ENCODE peak calls at places on chromosomes 1 and 21, in six cellular contexts. Y is heart left ventricle; A is activated gamma-delta T cell treated with anti-CD3 and anti-CD28 coated beads, Interleukin-2, amount 50 U/mL, for 16 hours; N is NAMALWA; Z is smooth muscle cell of the brain vasculature; H is Peyer's patch. I is an unnamed sample.

GRCh38 chr1:110076789-110077500 is 6.5 kb upstream of the ALX3 start:
- DNase-seq in Z (no peak), H (no peak), A (no peak), N (no peak), Y (no peak), I (no peak)

GRCh38 chr1:19336543-19336942 is 24.4 kb downstream of the SLC66A1 start:
- DNase-seq in N (no peak), Y (no peak), H (no peak), A (peak; percentile 17), Z (no peak), I (peak; percentile 35)

GRCh38 chr1:100799548-100799947 is 80.0 kb downstream of the VCAM1 start:
- DNase-seq in Z (no peak), H (no peak), A (no peak), N (no peak), Y (no peak), I (peak; percentile 10)

GRCh38 chr1:7541629-7542028 is 229.5 kb upstream of the VAMP3 start:
- DNase-seq in Z (no peak), A (no peak), Y (no peak), H (no peak), N (no peak), I (no peak)

GRCh38 chr1:65119951-65120350 is 28.1 kb upstream of the AK4 start:
- DNase-seq in N (no peak), A (no peak), Y (no peak), H (no peak), Z (no peak), I (no peak)

GRCh38 chr1:16026723-16027484 is 5.1 kb downstream of the CLCNKA start:
- DNase-seq in Y (no peak), N (peak; percentile 83), H (no peak), A (no peak), Z (no peak), I (no peak)

GRCh38 chr1:85137660-85138059 is 63.2 kb downstream of the SYDE2 start:
- DNase-seq in Y (peak; percentile 52), N (no peak), A (no peak), Z (no peak), H (peak; percentile 84), I (no peak)

GRCh38 chr1:230243583-230244377 is 176.7 kb downstream of the GALNT2 start:
- DNase-seq in N (no peak), Y (no peak), H (no peak), Z (no peak), A (no peak), I (no peak)

GRCh38 chr1:63969461-63969893 is 195.7 kb downstream of the ROR1 start:
- DNase-seq in Y (no peak), A (no peak), H (no peak), Z (no peak), N (no peak), I (peak; percentile 83)

GRCh38 chr1:117512728-117513321 is 93.0 kb upstream of the TENT5C start:
- DNase-seq in H (no peak), Y (no peak), A (no peak), N (peak; percentile 52), Z (no peak), I (peak; percentile 14)

GRCh38 chr21:21460979-21461378 is 462.8 kb downstream of the NCAM2 start:
- DNase-seq in A (no peak), H (no peak), N (no peak), Y (no peak), Z (no peak), I (no peak)

I was measured in RPMI7951.